ENCODE peak calls at places on chromosome 12, in six cellular contexts. M, U, C, J, V and S are unnamed samples.

GRCh38 chr12:42327227-42327590 is 1.2 kb downstream of the PPHLN1 start:
- DNase-seq in V (no peak), M (no peak), C (no peak), J (no peak), U (no peak), S (no peak)

GRCh38 chr12:11771895-11772502 is 122.5 kb downstream of the ETV6 start:
- DNase-seq in J (no peak), C (peak), V (no peak), M (no peak), U (no peak), S (no peak)

GRCh38 chr12:118430516-118430915 is 54.2 kb downstream of the SUDS3 start:
- DNase-seq in J (no peak), U (no peak), C (no peak), V (no peak), M (no peak), S (no peak)

GRCh38 chr12:45934956-45935355 is 55.4 kb downstream of the SCAF11 start:
- DNase-seq in U (no peak), V (no peak), C (no peak), M (no peak), J (no peak), S (no peak)

GRCh38 chr12:8665729-8666128 is 3.1 kb upstream of the MFAP5 start:
- DNase-seq in V (no peak), C (no peak), J (no peak), M (no peak), U (no peak), S (no peak)

GRCh38 chr12:42589465-42590323 is at the start of gene PRICKLE1:
- DNase-seq in J (peak), V (no peak), U (no peak), C (peak), M (peak), S (peak)

GRCh38 chr12:41485203-41485602 is 297.1 kb downstream of the PDZRN4 start:
- DNase-seq in C (no peak), J (no peak), M (no peak), V (no peak), U (no peak), S (no peak)

GRCh38 chr12:79934309-79935020 is 432 bp downstream of the PPP1R12A start:
- DNase-seq in J (no peak), M (peak), C (peak), U (peak), V (no peak), S (peak)

GRCh38 chr12:47356129-47356622 is 276.4 kb upstream of the AMIGO2 start:
- DNase-seq in J (no peak), C (peak), U (no peak), V (no peak), M (peak), S (no peak)

GRCh38 chr12:18135509-18135908 is 45.5 kb upstream of the RERGL start:
- DNase-seq in U (no peak), M (no peak), V (no peak), C (no peak), J (no peak), S (no peak)

GRCh38 chr12:45089417-45089816 is 38.5 kb upstream of the DBX2 start:
- DNase-seq in C (no peak), V (no peak), U (no peak), J (no peak), M (no peak), S (no peak)

GRCh38 chr12:50579757-50580267 is 75.0 kb downstream of the DIP2B start:
- DNase-seq in C (peak), U (no peak), V (no peak), M (no peak), J (peak), S (no peak)

GRCh38 chr12:131098178-131098981 is 144.7 kb downstream of the ADGRD1 start:
- DNase-seq in C (no peak), V (no peak), M (no peak), J (no peak), U (no peak), S (no peak)

GRCh38 chr12:88693837-88694445 is 113.7 kb upstream of the KITLG start:
- DNase-seq in V (no peak), J (no peak), C (peak), M (no peak), U (no peak), S (no peak)

GRCh38 chr12:121810234-121810817 is 6.5 kb downstream of the SETD1B start:
- DNase-seq in C (no peak), U (no peak), V (no peak), J (no peak), M (no peak), S (no peak)

GRCh38 chr12:45342171-45342570 is 126.3 kb downstream of the ANO6 start:
- DNase-seq in V (no peak), M (no peak), C (no peak), J (no peak), U (no peak), S (no peak)

GRCh38 chr12:49776413-49776812 is 35.1 kb downstream of the TMBIM6 start:
- DNase-seq in U (peak), C (peak), V (peak), J (peak), M (peak), S (peak)

GRCh38 chr12:46904406-46905240 is 78.8 kb upstream of the SLC38A4 start:
- DNase-seq in M (no peak), C (peak), V (no peak), U (no peak), J (no peak), S (no peak)

GRCh38 chr12:54475542-54475941 is 2.1 kb upstream of the GTSF1 start:
- DNase-seq in J (no peak), C (no peak), V (no peak), M (no peak), U (no peak), S (no peak)

GRCh38 chr12:105676694-105677093 is 346.2 kb downstream of the C12orf75 start:
- DNase-seq in J (no peak), M (no peak), V (no peak), C (no peak), U (no peak), S (no peak)

GRCh38 chr12:116924558-116925453 is 14.1 kb downstream of the FBXW8 start:
- DNase-seq in U (peak), M (peak), C (peak), J (peak), V (peak), S (no peak)

GRCh38 chr12:82383930-82384513 is 25.7 kb downstream of the METTL25 start:
- DNase-seq in V (no peak), M (no peak), U (no peak), J (peak), C (peak), S (no peak)

GRCh38 chr12:89971880-89972279 is 263.2 kb upstream of the ATP2B1 start:
- DNase-seq in V (no peak), U (no peak), M (no peak), C (no peak), J (peak), S (no peak)

GRCh38 chr12:25458047-25458552 is 95.0 kb downstream of the LMNTD1 start:
- DNase-seq in V (peak), C (peak), M (peak), J (peak), U (peak), S (no peak)

GRCh38 chr12:20436367-20436766 is 68.0 kb downstream of the PDE3A start:
- DNase-seq in V (no peak), C (peak), M (no peak), U (no peak), J (no peak), S (no peak)

GRCh38 chr12:49662998-49663843 is 39.9 kb downstream of the PRPF40B start:
- DNase-seq in V (no peak), U (peak), J (no peak), C (peak), M (peak), S (no peak)

GRCh38 chr12:107138990-107139389 is 45.6 kb upstream of the CRY1 start:
- DNase-seq in V (no peak), U (no peak), M (no peak), J (no peak), C (no peak), S (no peak)

GRCh38 chr12:29160230-29160629 is 11.2 kb downstream of the FAR2 start:
- DNase-seq in V (no peak), C (no peak), U (no peak), M (no peak), J (no peak), S (no peak)

GRCh38 chr12:66280573-66280972 is 21.7 kb upstream of the HELB start:
- DNase-seq in V (no peak), U (no peak), M (no peak), J (no peak), C (no peak), S (no peak)

GRCh38 chr12:61750604-61751003 is 509.6 kb upstream of the USP15 start:
- DNase-seq in M (no peak), J (no peak), C (no peak), U (no peak), V (no peak), S (no peak)

GRCh38 chr12:26678697-26679660 is 154.0 kb downstream of the ITPR2 start:
- DNase-seq in U (no peak), V (no peak), J (no peak), C (peak), M (no peak), S (no peak)

GRCh38 chr12:19707948-19708409 is 268.7 kb downstream of the AEBP2 start:
- DNase-seq in C (peak), U (no peak), M (no peak), J (peak), V (peak), S (no peak)

GRCh38 chr12:44357476-44357875 is 518.6 kb downstream of the NELL2 start:
- DNase-seq in V (no peak), U (no peak), C (no peak), M (no peak), J (no peak), S (no peak)

GRCh38 chr12:115660211-115660805 is 617.2 kb downstream of the MED13L start:
- DNase-seq in M (no peak), J (no peak), C (no peak), V (no peak), U (no peak), S (no peak)

GRCh38 chr12:115657081-115658013 is 620.1 kb downstream of the MED13L start:
- DNase-seq in V (no peak), C (no peak), J (no peak), U (no peak), M (no peak), S (no peak)

GRCh38 chr12:115661103-115661502 is 616.4 kb downstream of the MED13L start:
- DNase-seq in J (no peak), C (no peak), V (no peak), M (no peak), U (no peak), S (no peak)

DNA sequence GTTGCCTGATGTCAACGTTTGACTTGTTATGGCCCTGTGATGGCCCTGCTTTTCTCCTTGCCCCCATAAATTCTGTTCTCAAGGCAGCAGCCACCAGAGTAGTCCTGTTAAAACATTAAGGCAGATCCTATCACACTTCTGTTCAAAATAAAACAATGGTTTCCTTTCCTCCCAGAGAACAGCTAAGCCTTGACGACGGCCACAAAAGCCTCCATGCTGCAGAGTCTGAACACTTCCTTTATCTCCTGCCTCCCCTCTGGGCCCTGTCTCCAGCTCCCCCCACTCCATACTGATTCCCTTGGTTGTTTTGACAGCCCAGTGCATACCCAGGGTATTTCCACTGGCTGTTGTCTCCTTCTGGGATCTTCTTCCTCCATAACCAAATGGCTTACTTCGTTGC is 618.1 kb downstream of the MED13L start:
- DNase-seq in M (no peak), U (no peak), J (no peak), C (no peak), V (no peak), S (no peak)
- TF ChIP-seq CEBPB in M (no peak), U (no peak), J (no peak), C (no peak), V (no peak), S (no peak)

DNA sequence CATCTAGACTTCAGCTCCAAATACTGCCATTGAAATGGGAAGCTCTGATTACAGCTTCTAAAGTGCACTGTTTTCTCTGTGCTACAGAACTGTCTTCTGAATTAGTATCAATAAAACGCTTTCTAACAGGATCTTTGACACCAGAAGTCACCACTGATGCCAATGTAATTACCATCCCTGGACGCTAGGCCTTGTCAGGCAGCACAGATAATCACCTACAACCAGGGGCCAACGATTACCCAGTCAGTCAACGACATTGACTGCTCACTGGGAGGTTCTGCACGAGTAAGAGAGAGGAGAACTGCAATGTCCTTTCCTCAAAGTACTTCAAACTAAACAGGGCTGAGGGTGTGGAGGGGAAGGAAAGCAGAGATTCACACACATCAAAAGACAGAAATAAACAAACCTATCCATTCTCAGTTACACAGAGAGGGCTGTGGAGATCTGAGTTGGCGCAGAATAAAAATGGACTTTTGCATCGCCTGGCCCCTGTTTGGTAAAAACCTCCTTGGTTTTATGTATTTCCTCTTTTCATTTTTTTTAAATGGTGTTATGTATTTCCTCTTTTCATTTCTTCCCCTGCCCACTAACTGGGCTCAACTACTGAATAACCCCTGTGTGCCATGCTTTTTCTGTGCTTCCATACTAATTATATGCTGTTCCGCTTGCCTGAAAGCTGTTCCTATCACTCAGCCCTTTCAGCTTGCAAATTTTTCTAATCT is 492.2 kb downstream of the APAF1 start:
- DNase-seq in M (no peak), V (no peak), C (no peak), J (no peak), U (no peak), S (no peak)
- TF ChIP-seq CEBPB in M (no peak), V (no peak), C (no peak), J (no peak), U (no peak), S (no peak)

GRCh38 chr12:111685322-111685810 is 390 bp downstream of the BRAP start:
- DNase-seq in J (peak), U (peak), V (no peak), C (no peak), M (peak), S (no peak)
- TF ChIP-seq CEBPB in J (no peak), U (no peak), V (no peak), C (no peak), M (no peak), S (no peak)

DNA sequence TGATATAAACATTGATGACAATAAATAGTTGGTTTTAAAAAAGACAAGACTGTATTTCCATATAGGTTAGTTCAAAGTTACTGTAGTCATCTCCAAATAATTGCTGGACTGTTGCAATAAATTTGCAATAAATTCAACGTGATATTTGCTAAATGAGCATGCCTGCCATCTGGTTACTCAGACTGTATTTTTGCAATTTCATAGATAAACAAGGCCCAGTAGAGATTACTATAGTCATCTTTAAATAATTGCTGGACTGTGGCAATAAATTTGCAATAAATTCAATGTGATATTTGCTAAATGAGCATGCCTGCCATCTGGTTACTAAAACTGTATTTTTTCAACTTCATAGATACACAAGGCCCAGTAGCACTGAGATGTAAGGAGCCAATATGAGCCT is 5.7 kb downstream of the NTN4 start:
- DNase-seq in J (no peak), V (no peak), M (no peak), C (no peak), U (no peak), S (no peak)
- TF ChIP-seq CEBPB in J (no peak), V (no peak), M (no peak), C (no peak), U (no peak), S (no peak)

GRCh38 chr12:109418848-109419474 is 58.1 kb downstream of the KCTD10 start:
- DNase-seq in J (no peak), V (no peak), C (no peak), U (no peak), M (no peak), S (no peak)
- TF ChIP-seq CEBPB in J (no peak), V (no peak), C (no peak), U (no peak), M (no peak), S (no peak)

GRCh38 chr12:120651821-120652220 is 11.4 kb downstream of the CABP1 start:
- DNase-seq in M (no peak), C (peak), J (peak), V (no peak), U (no peak), S (no peak)
- TF ChIP-seq CEBPB in M (peak), C (no peak), J (no peak), V (no peak), U (no peak), S (no peak)

DNA sequence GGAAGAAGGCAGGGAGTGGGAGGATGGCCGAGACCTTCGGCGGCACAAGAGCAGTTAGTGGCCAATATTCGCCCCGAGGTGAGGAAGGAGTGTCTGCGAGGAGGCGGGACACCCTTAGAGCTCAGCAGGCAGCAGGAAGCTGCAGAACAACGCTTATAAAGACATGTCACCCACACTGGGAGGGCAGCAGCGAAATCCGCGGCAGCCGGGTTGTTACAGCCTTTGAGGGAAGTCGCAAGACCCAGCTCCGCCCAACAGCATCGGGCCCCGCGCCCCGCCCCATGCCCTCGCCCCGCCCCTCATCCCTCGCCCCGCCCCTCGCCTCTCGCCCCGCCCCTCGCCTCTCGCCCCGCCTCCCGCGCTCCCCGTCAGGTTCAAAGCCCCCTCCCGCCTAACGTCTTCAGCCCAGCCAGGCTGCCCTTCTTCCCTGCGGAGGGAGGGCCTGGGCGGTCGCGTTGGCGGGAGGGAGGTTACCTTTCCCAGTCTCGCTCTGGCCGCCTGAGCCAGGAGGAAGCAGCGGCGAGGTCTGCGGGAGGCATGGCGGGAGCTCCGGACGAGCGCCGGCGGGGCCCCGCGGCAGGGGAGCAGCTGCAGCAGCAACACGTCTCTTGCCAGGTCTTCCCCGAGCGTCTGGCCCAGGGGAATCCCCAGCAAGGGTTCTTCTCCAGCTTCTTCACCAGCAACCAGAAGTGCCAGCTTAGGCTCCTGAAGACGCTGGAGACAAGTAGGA is at the start of gene ATP23:
- DNase-seq in J (peak), U (peak), V (peak), M (peak), C (peak), S (peak)
- TF ChIP-seq CEBPB in J (no peak), U (no peak), V (no peak), M (no peak), C (no peak), S (no peak)